ENCODE peak calls at places on chromosomes 7 and 10, in eight cellular contexts. V is esophagus squamous epithelium, X is IMR-90, H is omental fat pad, B is dorsolateral prefrontal cortex, R is Calu3, K is bronchial epithelial cell, S is HCT116. E is an unnamed sample.
A peak's percentile ranks its signal among the peaks of the same experiment; 100 is the strongest.

GRCh38 chr10:98450618-98451017 is 3.9 kb upstream of the HPS1 start:
- DNase-seq in H (no peak), K (no peak), X (no peak), B (no peak), S (no peak), V (no peak), R (no peak), E (no peak)

GRCh38 chr10:124294811-124295770 is 123.6 kb downstream of the OAT start:
- DNase-seq in R (no peak), S (no peak), V (no peak), H (peak; percentile 13), B (no peak), X (no peak), K (peak; percentile 82), E (no peak)

GRCh38 chr7:55060690-55061414 is 42.0 kb downstream of the EGFR start:
- DNase-seq in X (peak; percentile 78), H (no peak), B (no peak), V (no peak), S (no peak), K (no peak), R (no peak), E (no peak)

GRCh38 chr10:3960496-3960895 is 175.5 kb upstream of the KLF6 start:
- DNase-seq in X (no peak), V (no peak), S (no peak), K (no peak), H (no peak), R (no peak), B (no peak), E (no peak)

GRCh38 chr7:49030221-49030620 is 105.9 kb downstream of the CDC14C start:
- DNase-seq in V (no peak), S (no peak), H (no peak), K (no peak), B (no peak), X (no peak), R (no peak), E (no peak)

GRCh38 chr7:22110227-22110839 is 164.6 kb upstream of the CDCA7L start:
- DNase-seq in K (peak; percentile 75), B (peak; percentile 76), S (peak; percentile 74), V (no peak), R (peak; percentile 81), X (peak; percentile 81), H (peak; percentile 34), E (peak; percentile 80)

GRCh38 chr10:132232553-132232949 is 45.8 kb downstream of the DPYSL4 start:
- DNase-seq in X (no peak), V (no peak), S (no peak), K (no peak), B (no peak), H (no peak), R (no peak), E (no peak)

GRCh38 chr10:127996586-127996985 is 89.7 kb downstream of the PTPRE start:
- DNase-seq in R (no peak), S (no peak), V (no peak), X (no peak), K (peak; percentile 33), H (peak; percentile 21), B (no peak), E (no peak)

GRCh38 chr10:75407716-75408511 is 6.3 kb upstream of the ZNF503 start:
- DNase-seq in H (no peak), X (no peak), R (no peak), B (no peak), V (no peak), S (no peak), K (no peak), E (no peak)

GRCh38 chr10:34740321-34740720 is 74.8 kb downstream of the PARD3 start:
- DNase-seq in H (no peak), R (no peak), X (no peak), K (no peak), V (no peak), B (no peak), S (no peak), E (no peak)

GRCh38 chr7:6497637-6497905 is 49.8 kb upstream of the DAGLB start:
- DNase-seq in K (no peak), B (no peak), R (no peak), V (no peak), X (no peak), H (no peak), S (no peak), E (no peak)

GRCh38 chr10:121058082-121058481 is 206.9 kb downstream of the WDR11 start:
- DNase-seq in H (no peak), X (no peak), S (no peak), V (no peak), R (no peak), B (no peak), K (no peak), E (no peak)

GRCh38 chr7:27117687-27118491 is 12.7 kb downstream of the HOXA4 start:
- DNase-seq in R (no peak), V (no peak), K (no peak), S (no peak), X (peak; percentile 97), B (no peak), H (no peak), E (no peak)

GRCh38 chr10:43998021-43998809 is 349.5 kb upstream of the ZNF32 start:
- DNase-seq in V (no peak), R (no peak), X (peak; percentile 10), K (no peak), H (no peak), B (no peak), S (no peak), E (no peak)

GRCh38 chr10:18214692-18215563 is 74.7 kb downstream of the CACNB2 start:
- DNase-seq in K (peak; percentile 35), S (no peak), H (peak; percentile 35), B (no peak), V (no peak), X (peak; percentile 73), R (peak; percentile 44), E (peak; percentile 51)

GRCh38 chr10:103592186-103593021 is 98.9 kb downstream of the NEURL1 start:
- DNase-seq in X (peak; percentile 38), H (no peak), R (peak; percentile 57), B (no peak), V (no peak), S (peak; percentile 15), K (peak; percentile 33), E (no peak)

GRCh38 chr7:43679210-43680068 is 49.9 kb downstream of the COA1 start:
- DNase-seq in S (no peak), B (no peak), H (no peak), X (no peak), V (no peak), K (no peak), R (no peak), E (no peak)

GRCh38 chr10:120806081-120806480 is 45.1 kb upstream of the WDR11 start:
- DNase-seq in H (no peak), S (no peak), X (no peak), V (no peak), B (no peak), K (no peak), R (no peak), E (no peak)

GRCh38 chr7:133904766-133905165 is 222.4 kb upstream of the LRGUK start:
- DNase-seq in H (no peak), S (no peak), R (no peak), V (no peak), B (no peak), K (no peak), X (no peak), E (no peak)

GRCh38 chr10:34523017-34523767 is 291.9 kb downstream of the PARD3 start:
- DNase-seq in B (no peak), K (peak; percentile 89), S (no peak), V (no peak), R (no peak), H (no peak), X (peak; percentile 52), E (peak; percentile 78)

GRCh38 chr10:11170993-11171416 is 153.3 kb downstream of the CELF2 start:
- DNase-seq in R (no peak), K (no peak), H (no peak), B (no peak), X (no peak), S (no peak), V (no peak), E (no peak)

GRCh38 chr10:45418859-45419672 is 45.0 kb downstream of the ALOX5 start:
- DNase-seq in H (no peak), B (no peak), K (no peak), R (peak; percentile 30), V (no peak), X (peak; percentile 10), S (no peak), E (peak; percentile 59)

GRCh38 chr7:41656357-41656756 is 46.5 kb downstream of the INHBA start:
- DNase-seq in X (peak; percentile 63), B (no peak), H (no peak), S (no peak), V (no peak), K (peak; percentile 13), R (no peak), E (peak; percentile 71)

GRCh38 chr7:127588697-127589482 is 679 bp downstream of the ARF5 start:
- DNase-seq in X (peak; percentile 51), K (peak; percentile 41), H (no peak), V (no peak), R (peak; percentile 72), S (peak; percentile 29), B (no peak), E (peak; percentile 49)

GRCh38 chr7:130695840-130696239 is 9.5 kb upstream of the TSGA13 start:
- DNase-seq in X (peak; percentile 45), V (no peak), B (no peak), R (peak; percentile 9), K (peak; percentile 43), H (no peak), S (peak; percentile 46), E (peak; percentile 65)

GRCh38 chr10:29642996-29643395 is 8.2 kb upstream of the SVIL start:
- DNase-seq in R (no peak), X (peak; percentile 87), V (no peak), K (no peak), B (no peak), S (no peak), H (no peak), E (peak; percentile 86)
- TF ChIP-seq CTCF in R (no peak), X (no peak), V (no peak), K (no peak), B (no peak), S (no peak), H (no peak), E (no peak)

GRCh38 chr10:64430690-64431323 is 909.6 kb downstream of the REEP3 start:
- DNase-seq in B (peak; percentile 49), H (no peak), X (no peak), K (peak; percentile 5), R (peak; percentile 74), V (no peak), S (peak; percentile 32), E (no peak)
- TF ChIP-seq CTCF in B (peak; percentile 68), H (no peak), X (no peak), K (peak; percentile 7), R (peak; percentile 79), V (no peak), S (peak; percentile 54), E (no peak)

DNA sequence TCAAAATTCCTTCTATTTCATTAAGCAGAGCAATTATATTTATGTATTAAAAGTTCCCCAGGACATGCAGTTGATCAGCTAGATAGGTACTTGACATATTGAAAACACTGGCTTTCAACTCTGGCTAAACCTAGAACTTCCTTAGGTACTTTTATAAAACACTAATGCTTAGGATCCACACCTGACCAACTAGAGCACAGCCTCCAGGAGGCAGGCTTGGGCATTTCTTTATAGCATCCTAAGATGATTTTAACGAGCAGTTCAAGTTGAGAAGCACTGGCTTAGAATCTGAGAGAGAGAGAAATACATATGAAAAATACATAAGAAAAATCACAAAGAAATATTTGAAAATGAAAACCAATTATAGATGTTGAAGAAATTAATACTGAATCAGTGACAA is 20.8 kb downstream of the SLC26A5 start:
- DNase-seq in S (no peak), B (no peak), H (no peak), K (no peak), X (no peak), V (no peak), R (no peak), E (no peak)
- TF ChIP-seq CTCF in S (peak; percentile 35), B (no peak), H (no peak), K (no peak), X (no peak), V (no peak), R (no peak), E (no peak)

GRCh38 chr7:101950450-101951119 is 133.2 kb downstream of the CUX1 start:
- DNase-seq in K (no peak), S (peak; percentile 21), R (no peak), H (no peak), B (no peak), V (no peak), X (peak; percentile 78), E (peak; percentile 54)
- TF ChIP-seq CTCF in K (no peak), S (peak; percentile 27), R (peak; percentile 16), H (no peak), B (no peak), V (no peak), X (peak; percentile 45), E (peak; percentile 20)

E was measured in foreskin fibroblast.